ENCODE peak calls at places on chromosomes 6 and 20, in four cellular contexts. Y is A549, J is K562, A is HepG2. N is an unnamed sample.

GRCh38 chr6:160750276-160750689 is 48.2 kb downstream of the PLG start:
- DNase-seq in J (peak; percentile 48), A (peak; percentile 18), Y (no peak), N (peak; percentile 39)

GRCh38 chr6:144047688-144048087 is 39.6 kb upstream of the PLAGL1 start:
- DNase-seq in A (no peak), Y (no peak), J (no peak), N (no peak)

GRCh38 chr6:11232968-11233626 is 629 bp upstream of the NEDD9 start:
- DNase-seq in A (peak; percentile 94), J (peak; percentile 17), Y (no peak), N (no peak)

GRCh38 chr6:134168580-134169223 is 116.3 kb upstream of the SLC2A12 start:
- DNase-seq in Y (no peak), A (no peak), J (no peak), N (no peak)

GRCh38 chr20:23203310-23203709 is 117.2 kb upstream of the CD93 start:
- DNase-seq in Y (no peak), A (no peak), J (no peak), N (no peak)

GRCh38 chr6:81808834-81809598 is 56.5 kb upstream of the TENT5A start:
- DNase-seq in A (no peak), J (no peak), Y (no peak), N (no peak)

GRCh38 chr6:83592770-83593394 is 80.5 kb downstream of the PRSS35 start:
- DNase-seq in A (peak; percentile 41), Y (peak; percentile 13), J (peak; percentile 35), N (peak; percentile 9)

GRCh38 chr6:2979819-2980464 is 8.6 kb upstream of the SERPINB6 start:
- DNase-seq in J (peak; percentile 59), Y (no peak), A (no peak), N (no peak)

GRCh38 chr6:35735452-35735851 is 1.4 kb upstream of the ARMC12 start:
- DNase-seq in Y (no peak), A (no peak), J (no peak), N (no peak)

GRCh38 chr20:50283370-50283769 is 92.7 kb downstream of the CEBPB start:
- DNase-seq in Y (no peak), J (no peak), A (no peak), N (no peak)

GRCh38 chr20:9442858-9443257 is 71.5 kb upstream of the LAMP5 start:
- DNase-seq in Y (no peak), A (peak; percentile 39), J (no peak), N (peak; percentile 59)

GRCh38 chr6:141521440-141521839 is 611.3 kb upstream of the GJE1 start:
- DNase-seq in Y (no peak), A (no peak), J (no peak), N (no peak)

GRCh38 chr6:29509711-29510110 is 22.0 kb upstream of the MAS1L start:
- DNase-seq in A (no peak), J (no peak), Y (no peak), N (no peak)

GRCh38 chr20:48155231-48155630 is 369.9 kb upstream of the SULF2 start:
- DNase-seq in A (no peak), Y (no peak), J (no peak), N (no peak)

GRCh38 chr6:96995903-96996302 is 71.4 kb downstream of the KLHL32 start:
- DNase-seq in J (no peak), Y (no peak), A (no peak), N (no peak)

GRCh38 chr6:136437246-136437645 is 113.0 kb downstream of the MAP7 start:
- DNase-seq in J (no peak), A (no peak), Y (no peak), N (no peak)

GRCh38 chr6:105765239-105765638 is 320.9 kb upstream of the PRDM1 start:
- DNase-seq in A (no peak), Y (no peak), J (no peak), N (no peak)

GRCh38 chr6:38906582-38906981 is 142.0 kb upstream of the GLP1R start:
- DNase-seq in J (no peak), Y (no peak), A (no peak), N (no peak)

GRCh38 chr6:21185849-21186478 is 407.6 kb upstream of the SOX4 start:
- DNase-seq in J (no peak), Y (no peak), A (no peak), N (no peak)

DNA sequence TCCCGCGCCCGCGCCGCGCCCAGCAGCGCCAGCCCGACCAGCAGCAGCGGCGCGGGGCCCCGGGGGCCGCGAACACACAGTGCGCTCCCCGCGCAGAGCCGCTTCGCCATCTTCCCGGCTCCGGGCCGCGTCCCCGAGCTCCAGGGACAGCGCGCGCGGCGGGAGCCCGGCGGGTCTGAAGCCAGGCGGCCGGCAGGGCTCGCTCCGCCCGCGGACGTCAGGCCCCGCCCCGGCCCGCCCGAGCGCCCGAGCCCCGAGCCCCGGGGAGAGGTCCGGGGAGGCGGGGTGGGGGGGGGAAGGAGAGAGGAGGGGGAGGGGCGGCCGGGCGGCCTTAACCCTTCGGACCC is at the start of gene LAMA5:
- DNase-seq in Y (no peak), J (peak; percentile 87), A (peak; percentile 55), N (no peak)
- TF ChIP-seq CHD4 in Y (no peak), J (no peak), A (no peak), N (no peak)

GRCh38 chr6:56839533-56840183 is 115.2 kb upstream of the BEND6 start:
- DNase-seq in Y (no peak), J (no peak), A (no peak), N (no peak)

GRCh38 chr6:56840467-56841371 is 114.2 kb upstream of the BEND6 start:
- DNase-seq in J (no peak), Y (no peak), A (peak; percentile 49), N (no peak)

GRCh38 chr6:56837322-56837894 is 117.5 kb upstream of the BEND6 start:
- DNase-seq in Y (no peak), A (no peak), J (no peak), N (no peak)

GRCh38 chr6:56838016-56838555 is 116.8 kb upstream of the BEND6 start:
- DNase-seq in A (no peak), Y (no peak), J (no peak), N (no peak)

GRCh38 chr6:56838965-56839364 is 115.9 kb upstream of the BEND6 start:
- DNase-seq in A (no peak), J (no peak), Y (no peak), N (no peak)
- TF ChIP-seq MAX in A (no peak), J (no peak), Y (no peak), N (no peak)

GRCh38 chr6:116680880-116681672 is at the start of gene KPNA5:
- DNase-seq in J (peak; percentile 91), Y (peak; percentile 70), A (peak; percentile 92), N (peak; percentile 69)
- TF ChIP-seq CHD4 in J (no peak), Y (no peak), A (peak; percentile 16), N (no peak)

DNA sequence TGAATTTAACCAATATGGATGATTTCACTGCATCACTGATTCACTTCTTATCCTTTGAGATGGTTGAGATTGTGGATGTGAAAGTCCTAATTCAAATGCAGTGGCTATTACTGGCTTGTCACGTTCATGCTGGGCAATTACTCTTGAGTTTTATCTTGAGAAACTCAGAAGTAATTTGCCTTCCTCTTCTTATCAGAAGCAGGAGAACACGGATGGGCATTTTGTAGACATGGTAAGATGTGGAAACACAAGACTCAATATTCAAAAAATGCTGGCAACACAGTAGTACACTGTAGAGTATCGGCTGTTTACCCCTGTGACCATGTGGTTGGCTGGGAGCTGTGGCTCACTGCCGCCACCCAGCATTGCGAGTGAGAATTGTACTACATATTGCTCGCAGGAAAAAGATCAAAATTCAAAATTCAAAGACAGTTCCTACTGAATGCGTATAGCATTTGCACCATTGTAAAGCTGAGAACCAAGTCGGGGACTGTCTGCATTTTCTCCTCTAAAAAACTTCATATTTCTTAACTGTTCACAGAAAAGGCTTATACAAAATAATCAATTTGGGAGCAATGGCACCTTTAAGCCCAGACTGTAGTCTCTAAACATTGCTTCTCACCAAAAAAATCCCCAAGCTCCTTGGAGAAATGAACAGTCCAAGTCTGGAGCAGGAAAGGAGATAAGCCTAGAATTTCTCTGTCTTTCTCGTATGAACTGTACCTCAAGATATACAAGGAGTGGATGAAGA is 61.9 kb upstream of the ELOVL5 start:
- DNase-seq in J (peak; percentile 71), A (peak; percentile 56), Y (peak; percentile 28), N (peak; percentile 37)
- TF ChIP-seq MAX in J (peak; percentile 70), A (peak; percentile 93), Y (peak; percentile 85), N (peak; percentile 87)

GRCh38 chr6:13194852-13195251 is 133.5 kb downstream of the TBC1D7 start:
- DNase-seq in J (peak; percentile 80), A (peak; percentile 64), Y (peak; percentile 55), N (no peak)
- TF ChIP-seq CHD4 in J (no peak), A (no peak), Y (no peak), N (no peak)

DNA sequence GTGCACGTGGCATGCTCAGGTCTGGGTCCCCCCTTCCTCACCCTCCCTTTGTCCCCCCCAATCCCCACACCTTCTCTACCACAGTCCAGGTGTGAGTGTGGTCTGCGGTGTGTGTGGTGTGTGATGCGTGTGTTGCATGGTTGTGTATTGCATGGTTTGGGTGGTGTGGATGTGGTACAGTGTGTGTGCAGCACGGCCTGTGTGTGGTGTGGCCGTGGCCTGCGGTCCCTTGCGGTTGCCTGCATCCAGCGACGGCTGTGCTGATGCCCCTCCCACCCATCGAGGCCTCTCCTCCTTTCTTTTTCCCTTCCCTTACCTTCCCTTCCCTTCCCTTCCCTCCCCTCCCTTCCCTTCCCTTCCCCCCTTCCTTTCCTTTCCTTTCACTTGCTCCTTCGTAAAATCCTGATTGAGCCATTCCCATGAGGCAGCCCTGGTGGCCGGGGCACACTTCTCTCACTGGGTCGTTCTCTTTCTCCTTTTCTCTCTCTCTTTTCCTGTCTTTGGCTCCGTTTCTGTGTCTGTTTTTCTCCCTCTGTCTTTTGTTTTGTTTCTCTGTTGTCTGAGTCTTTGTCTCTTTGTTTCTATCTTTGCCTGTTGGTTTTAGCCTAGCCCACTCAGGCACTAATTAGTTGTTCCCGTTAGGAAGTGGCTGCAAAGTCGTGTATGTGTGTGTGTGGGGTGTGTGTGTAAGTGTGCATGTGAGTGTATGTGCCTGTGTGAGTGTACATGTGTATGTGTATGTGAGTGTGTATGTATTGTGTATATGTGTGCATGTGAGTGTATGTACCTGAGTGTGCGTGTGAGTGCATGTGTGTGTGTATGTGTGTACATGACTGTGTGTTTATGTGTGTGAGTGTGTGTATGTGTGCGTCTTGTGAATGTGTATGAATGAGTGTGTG is 65.7 kb downstream of the SRC start:
- DNase-seq in J (no peak), A (no peak), Y (no peak), N (no peak)
- TF ChIP-seq MAX in J (no peak), A (no peak), Y (no peak), N (no peak)

GRCh38 chr6:9224539-9224938 is 789.2 kb upstream of the SLC35B3 start:
- DNase-seq in J (no peak), A (no peak), Y (no peak), N (no peak)

GRCh38 chr6:9225441-9225871 is 790.1 kb upstream of the SLC35B3 start:
- DNase-seq in Y (no peak), J (no peak), A (no peak), N (no peak)
- TF ChIP-seq CHD4 in Y (no peak), J (no peak), A (no peak), N (no peak)

GRCh38 chr20:61252601-61253263 is 671 bp downstream of the CDH4 start:
- DNase-seq in J (no peak), A (no peak), Y (peak; percentile 32), N (no peak)
- TF ChIP-seq MAX in J (no peak), A (no peak), Y (no peak), N (no peak)

GRCh38 chr20:25269833-25270170 is 21.9 kb downstream of the PYGB start:
- DNase-seq in J (no peak), Y (no peak), A (no peak), N (no peak)
- TF ChIP-seq CHD4 in J (no peak), Y (no peak), A (no peak), N (no peak)

N was measured in GM12878.